ENCODE peak calls at places on chromosomes 2 and 18, in eight cellular contexts. E is Panc1, J is A549, Z is GM23338, N is tibial nerve, Q is osteocyte, G is heart right ventricle, W is endodermal cell. T is an unnamed sample.

GRCh38 chr2:201171259-201171814 is 11.6 kb upstream of the CASP10 start:
- DNase-seq in W (no peak), J (no peak), Q (no peak), G (no peak), Z (no peak), E (no peak), N (no peak), T (no peak)

GRCh38 chr2:231926180-231926741 is at the start of gene NPPC:
- DNase-seq in G (peak), Z (peak), W (peak), E (no peak), Q (no peak), J (peak), N (no peak), T (peak)

GRCh38 chr2:212958757-212959295 is 192.6 kb downstream of the IKZF2 start:
- DNase-seq in E (no peak), Q (no peak), J (no peak), G (no peak), N (no peak), W (no peak), Z (no peak), T (no peak)

GRCh38 chr2:222575618-222576017 is 80.3 kb downstream of the FARSB start:
- DNase-seq in Q (no peak), J (no peak), G (no peak), W (no peak), E (no peak), N (no peak), Z (no peak), T (no peak)

GRCh38 chr2:10345126-10345525 is 42.4 kb downstream of the HPCAL1 start:
- DNase-seq in E (no peak), W (no peak), Q (no peak), G (no peak), J (no peak), N (no peak), Z (no peak), T (no peak)

GRCh38 chr2:66596229-66596628 is 161.3 kb downstream of the MEIS1 start:
- DNase-seq in N (no peak), J (no peak), Z (peak), E (no peak), Q (no peak), W (no peak), G (no peak), T (no peak)

GRCh38 chr2:28981016-28981441 is at the start of gene TOGARAM2:
- DNase-seq in N (no peak), G (peak), W (no peak), Z (no peak), J (no peak), E (no peak), Q (no peak), T (no peak)

GRCh38 chr2:215950009-215950408 is 63.3 kb downstream of the MREG start:
- DNase-seq in E (no peak), N (no peak), W (no peak), Q (no peak), Z (peak), G (no peak), J (peak), T (peak)

GRCh38 chr2:46331099-46331766 is 34.0 kb downstream of the EPAS1 start:
- DNase-seq in Z (no peak), J (no peak), Q (peak), G (no peak), E (no peak), W (no peak), N (no peak), T (no peak)

GRCh38 chr2:4324531-4324930 is 621.2 kb downstream of the DCDC2C start:
- DNase-seq in G (no peak), Q (no peak), Z (no peak), N (no peak), E (no peak), J (no peak), W (no peak), T (no peak)

GRCh38 chr18:49892148-49892924 is 79.0 kb upstream of the ACAA2 start:
- DNase-seq in E (no peak), Q (no peak), G (no peak), Z (no peak), N (no peak), J (no peak), W (no peak), T (no peak)

GRCh38 chr2:106990307-106990706 is 104.3 kb upstream of the ST6GAL2 start:
- DNase-seq in J (no peak), W (no peak), Z (no peak), E (no peak), Q (no peak), N (no peak), G (no peak), T (no peak)

GRCh38 chr2:45119855-45120254 is 110.6 kb upstream of the SIX2 start:
- DNase-seq in W (no peak), Z (no peak), J (no peak), E (peak), G (no peak), N (no peak), Q (no peak), T (no peak)

GRCh38 chr2:172562298-172562697 is 6.4 kb downstream of the PDK1 start:
- DNase-seq in G (no peak), Z (no peak), J (no peak), N (no peak), Q (no peak), E (no peak), W (no peak), T (no peak)

GRCh38 chr2:231786917-231787292 is 660 bp downstream of the COPS7B start:
- DNase-seq in Q (no peak), E (no peak), G (no peak), Z (no peak), N (no peak), W (no peak), J (no peak), T (no peak)

GRCh38 chr2:172845008-172845670 is 109.5 kb downstream of the RAPGEF4 start:
- DNase-seq in N (no peak), Q (no peak), E (no peak), J (no peak), W (no peak), Z (no peak), G (no peak), T (no peak)

GRCh38 chr2:152047826-152048476 is 50.9 kb downstream of the CACNB4 start:
- DNase-seq in E (no peak), N (no peak), W (peak), Q (no peak), J (no peak), G (no peak), Z (peak), T (no peak)

GRCh38 chr2:237337586-237337985 is 76.4 kb downstream of the COL6A3 start:
- DNase-seq in E (no peak), Z (no peak), Q (no peak), N (no peak), J (no peak), W (no peak), G (no peak), T (no peak)

GRCh38 chr18:13237073-13237472 is 18.5 kb downstream of the LDLRAD4 start:
- DNase-seq in Q (peak), J (no peak), G (no peak), W (peak), N (no peak), E (no peak), Z (no peak), T (no peak)

GRCh38 chr2:127864877-127865276 is 6.9 kb upstream of the POLR2D start:
- DNase-seq in E (no peak), J (peak), Z (peak), Q (no peak), N (no peak), G (no peak), W (peak), T (no peak)

GRCh38 chr2:148615446-148615845 is 29.1 kb upstream of the EPC2 start:
- DNase-seq in E (no peak), W (peak), G (no peak), Z (peak), Q (no peak), N (no peak), J (no peak), T (no peak)

GRCh38 chr2:235966932-235967331 is 201.3 kb downstream of the GBX2 start:
- DNase-seq in Z (no peak), Q (no peak), N (no peak), W (no peak), G (no peak), E (no peak), J (no peak), T (no peak)

GRCh38 chr18:23107718-23108117 is 27.6 kb upstream of the CABLES1 start:
- DNase-seq in J (no peak), N (no peak), Z (no peak), Q (no peak), G (no peak), E (no peak), W (no peak), T (no peak)

GRCh38 chr18:13289501-13290205 is 71.1 kb downstream of the LDLRAD4 start:
- DNase-seq in W (no peak), Q (no peak), Z (no peak), N (no peak), E (no peak), J (no peak), G (no peak), T (no peak)

GRCh38 chr2:28252308-28252707 is 140.3 kb upstream of the FOSL2 start:
- DNase-seq in Z (no peak), E (no peak), G (no peak), W (no peak), Q (no peak), N (no peak), J (no peak), T (peak)

GRCh38 chr18:25646971-25647370 is 295.0 kb upstream of the ZNF521 start:
- DNase-seq in J (no peak), Z (no peak), G (no peak), N (no peak), W (no peak), Q (no peak), E (no peak), T (no peak)

GRCh38 chr2:190182071-190182524 is 119.6 kb upstream of the MSTN start:
- DNase-seq in Z (no peak), W (no peak), E (no peak), J (no peak), Q (no peak), N (no peak), G (no peak), T (peak)

GRCh38 chr2:55155764-55156221 is 76.3 kb downstream of the CLHC1 start:
- DNase-seq in N (no peak), Q (no peak), W (no peak), G (no peak), E (no peak), J (no peak), Z (no peak), T (no peak)

GRCh38 chr2:229178117-229178516 is 93.0 kb downstream of the PID1 start:
- DNase-seq in J (no peak), N (no peak), Q (no peak), E (no peak), Z (no peak), G (no peak), W (no peak), T (no peak)

GRCh38 chr2:143263045-143263625 is 133.9 kb downstream of the ARHGAP15 start:
- DNase-seq in J (no peak), Q (no peak), N (no peak), Z (peak), W (peak), E (no peak), G (no peak), T (no peak)
- TF ChIP-seq CTCF in J (no peak), Q (no peak), N (no peak), Z (peak), W (peak), E (peak), G (no peak), T (no peak)

GRCh38 chr2:41414486-41415230 is 633.2 kb upstream of the PKDCC start:
- DNase-seq in G (no peak), E (no peak), J (peak), Q (no peak), Z (peak), N (peak), W (peak), T (peak)
- TF ChIP-seq CTCF in G (peak), E (peak), J (peak), Q (peak), Z (peak), N (no peak), W (peak), T (peak)

DNA sequence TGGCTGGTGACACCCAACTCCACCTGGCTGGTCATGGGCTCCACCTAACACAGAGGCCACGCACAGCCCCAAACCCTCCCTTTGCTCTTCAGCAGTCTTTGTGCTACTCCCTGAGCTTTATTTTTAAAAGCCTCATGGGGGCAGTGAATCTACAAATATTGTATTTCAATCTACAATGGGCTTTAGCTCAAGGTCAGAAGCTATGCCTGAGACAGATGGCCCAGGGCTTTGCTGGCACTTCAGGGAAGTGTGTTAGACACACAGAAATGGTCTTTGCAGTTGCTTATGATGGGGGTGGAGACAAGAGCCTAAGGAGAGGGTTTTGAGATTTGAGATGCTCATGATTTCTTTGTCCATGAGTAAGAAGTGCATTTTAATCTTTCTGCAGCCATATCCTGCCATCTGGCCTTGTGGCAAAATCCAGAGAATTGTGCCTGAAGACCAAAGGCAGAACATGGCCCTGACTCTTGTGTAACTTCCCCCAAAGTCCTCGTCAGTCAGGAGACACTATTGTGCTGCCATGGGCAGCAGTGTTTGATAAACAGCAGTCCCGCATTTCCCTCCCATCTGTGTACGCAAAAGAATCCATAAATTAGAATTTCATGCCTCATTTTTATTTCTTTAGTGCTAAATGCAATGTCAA is 92.6 kb downstream of the VAPA start:
- DNase-seq in Z (no peak), E (no peak), Q (peak), G (no peak), J (no peak), W (no peak), N (no peak), T (no peak)
- TF ChIP-seq CTCF in Z (peak), E (peak), Q (peak), G (peak), J (no peak), W (no peak), N (peak), T (no peak)

DNA sequence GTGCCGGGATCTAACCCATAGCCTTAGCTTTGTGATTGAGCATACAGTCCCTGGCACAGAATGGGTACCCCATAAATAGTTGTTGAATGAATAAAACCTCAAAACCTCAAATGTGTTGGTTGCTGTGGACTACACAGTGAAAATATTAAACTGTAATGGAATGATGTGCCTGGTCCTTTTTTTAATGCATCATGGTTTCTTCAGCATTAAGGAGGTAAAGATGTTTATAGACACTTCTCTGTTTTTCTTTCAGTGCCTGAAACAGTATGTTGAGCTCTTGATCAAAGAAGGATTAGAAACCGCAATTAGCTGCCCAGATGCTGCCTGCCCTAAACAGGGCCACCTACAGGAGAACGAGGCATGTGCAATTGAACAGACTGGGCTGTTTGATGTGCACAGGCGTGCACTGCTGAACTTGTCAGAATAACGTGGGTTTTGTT is 97.0 kb downstream of the RNF144A start:
- DNase-seq in W (peak), N (no peak), G (no peak), J (no peak), E (no peak), Z (peak), Q (no peak), T (peak)
- TF ChIP-seq CTCF in W (peak), N (peak), G (peak), J (no peak), E (peak), Z (peak), Q (peak), T (no peak)

GRCh38 chr2:110114801-110115200 is 821 bp downstream of the MALL start:
- DNase-seq in G (no peak), W (peak), J (peak), Z (no peak), E (no peak), Q (no peak), N (no peak), T (no peak)

GRCh38 chr2:110116033-110116710 is 550 bp upstream of the MALL start:
- DNase-seq in J (peak), N (no peak), Q (no peak), W (peak), E (no peak), Z (peak), G (no peak), T (peak)

GRCh38 chr2:110115291-110116032 is at the start of gene MALL:
- DNase-seq in G (peak), Q (no peak), Z (peak), E (no peak), J (peak), W (peak), N (no peak), T (no peak)

GRCh38 chr2:110114007-110114591 is 1.5 kb downstream of the MALL start:
- DNase-seq in E (no peak), Q (no peak), J (peak), N (no peak), W (peak), Z (peak), G (no peak), T (no peak)
- TF ChIP-seq CTCF in E (peak), Q (no peak), J (peak), N (no peak), W (peak), Z (no peak), G (peak), T (no peak)

T was measured in GM20000.